ENCODE peak calls at places on chromosome 6, in seven cellular contexts. One of them, this sample, is unnamed.

GRCh38 chr6:63643862-63644261 is 8.3 kb downstream of the PHF3 start:
- DNase-seq in AG09319: no peak
- DNase-seq in mesenchymal stem cell: no peak
- DNase-seq in astrocyte: no peak
- DNase-seq in pancreas: no peak
- DNase-seq in caudate nucleus: no peak
- DNase-seq in prostate gland: no peak
- DNase-seq in this sample: no peak

GRCh38 chr6:14664616-14665315 is 547.2 kb downstream of the CD83 start:
- DNase-seq in AG09319: no peak
- DNase-seq in mesenchymal stem cell: peak
- DNase-seq in astrocyte: no peak
- DNase-seq in pancreas: no peak
- DNase-seq in caudate nucleus: no peak
- DNase-seq in prostate gland: no peak
- DNase-seq in this sample: no peak

GRCh38 chr6:18613511-18613910 is 226.4 kb downstream of the RNF144B start:
- DNase-seq in AG09319: no peak
- DNase-seq in mesenchymal stem cell: no peak
- DNase-seq in astrocyte: no peak
- DNase-seq in pancreas: no peak
- DNase-seq in caudate nucleus: no peak
- DNase-seq in prostate gland: no peak
- DNase-seq in this sample: no peak

GRCh38 chr6:46510656-46511055 is 19.4 kb upstream of the RCAN2 start:
- DNase-seq in AG09319: peak
- DNase-seq in mesenchymal stem cell: peak
- DNase-seq in astrocyte: peak
- DNase-seq in pancreas: peak
- DNase-seq in caudate nucleus: no peak
- DNase-seq in prostate gland: no peak
- DNase-seq in this sample: no peak

GRCh38 chr6:30169658-30170614 is 6.6 kb downstream of the TRIM15 start:
- DNase-seq in AG09319: peak
- DNase-seq in mesenchymal stem cell: peak
- DNase-seq in astrocyte: peak
- DNase-seq in pancreas: no peak
- DNase-seq in caudate nucleus: no peak
- DNase-seq in prostate gland: no peak
- DNase-seq in this sample: peak

GRCh38 chr6:76381612-76382011 is 309.1 kb upstream of the IMPG1 start:
- DNase-seq in AG09319: no peak
- DNase-seq in mesenchymal stem cell: no peak
- DNase-seq in astrocyte: no peak
- DNase-seq in pancreas: no peak
- DNase-seq in caudate nucleus: no peak
- DNase-seq in prostate gland: no peak
- DNase-seq in this sample: no peak

GRCh38 chr6:30799210-30799609 is 54.9 kb upstream of the IER3 start:
- DNase-seq in AG09319: no peak
- DNase-seq in mesenchymal stem cell: no peak
- DNase-seq in astrocyte: no peak
- DNase-seq in pancreas: no peak
- DNase-seq in caudate nucleus: no peak
- DNase-seq in prostate gland: no peak
- DNase-seq in this sample: peak

GRCh38 chr6:52019092-52019491 is 68.3 kb downstream of the PKHD1 start:
- DNase-seq in AG09319: no peak
- DNase-seq in mesenchymal stem cell: no peak
- DNase-seq in astrocyte: no peak
- DNase-seq in pancreas: no peak
- DNase-seq in caudate nucleus: no peak
- DNase-seq in prostate gland: no peak
- DNase-seq in this sample: no peak

GRCh38 chr6:118335325-118335724 is 212.8 kb upstream of the PLN start:
- DNase-seq in AG09319: no peak
- DNase-seq in mesenchymal stem cell: no peak
- DNase-seq in astrocyte: peak
- DNase-seq in pancreas: no peak
- DNase-seq in caudate nucleus: no peak
- DNase-seq in prostate gland: no peak
- DNase-seq in this sample: peak

GRCh38 chr6:22612241-22612640 is 42.9 kb downstream of the HDGFL1 start:
- DNase-seq in AG09319: no peak
- DNase-seq in mesenchymal stem cell: peak
- DNase-seq in astrocyte: no peak
- DNase-seq in pancreas: no peak
- DNase-seq in caudate nucleus: no peak
- DNase-seq in prostate gland: no peak
- DNase-seq in this sample: no peak

This sample was measured in LNCaP clone FGC.